ENCODE peak calls at places on chromosomes 6 and 20, in nine cellular contexts. S is sigmoid colon, E is spleen, L is body of pancreas, O is endothelial cell of umbilical vein, Y is A549, F is GM12878, C is ovary, I is esophagus muscularis mucosa. J is an unnamed sample.

GRCh38 chr6:20915626-20916025 is 381.4 kb downstream of the CDKAL1 start:
- DNase-seq in O (no peak), E (no peak), C (no peak), S (no peak), L (no peak), I (no peak), Y (no peak), F (no peak), J (no peak)

GRCh38 chr20:58112017-58112781 is 116.3 kb downstream of the ANKRD60 start:
- DNase-seq in O (no peak), F (peak; percentile 55), E (no peak), S (no peak), C (no peak), L (peak; percentile 7), Y (peak; percentile 53), I (peak; percentile 89), J (no peak)

GRCh38 chr20:53550590-53551187 is 43.0 kb downstream of the ZNF217 start:
- DNase-seq in Y (no peak), O (no peak), S (no peak), L (no peak), I (no peak), F (no peak), C (no peak), E (no peak), J (no peak)

GRCh38 chr6:44593539-44593944 is 206.0 kb downstream of the CDC5L start:
- DNase-seq in L (peak; percentile 34), Y (peak; percentile 28), C (no peak), I (no peak), F (peak; percentile 7), O (peak; percentile 54), E (no peak), S (no peak), J (no peak)

GRCh38 chr20:3681931-3682820 is at the start of gene ADAM33:
- DNase-seq in C (peak; percentile 71), E (no peak), O (no peak), F (no peak), S (peak; percentile 87), L (no peak), I (no peak), Y (no peak), J (no peak)

GRCh38 chr6:77010931-77011542 is 452.3 kb downstream of the HTR1B start:
- DNase-seq in E (peak; percentile 55), Y (no peak), S (no peak), C (no peak), O (no peak), I (no peak), L (no peak), F (no peak), J (no peak)

GRCh38 chr6:157323114-157323923 is at the start of gene TMEM242:
- DNase-seq in O (peak; percentile 98), C (peak; percentile 95), I (peak; percentile 97), F (peak; percentile 74), Y (peak; percentile 80), E (peak; percentile 96), S (peak; percentile 95), L (peak; percentile 94), J (no peak)

GRCh38 chr6:166592818-166593217 is 6.3 kb upstream of the RAMACL start:
- DNase-seq in F (no peak), S (no peak), C (no peak), E (no peak), L (no peak), O (no peak), Y (no peak), I (no peak), J (no peak)

GRCh38 chr20:5718896-5719595 is 31.2 kb upstream of the SHLD1 start:
- DNase-seq in F (no peak), E (no peak), O (no peak), Y (no peak), S (no peak), I (no peak), C (no peak), L (no peak), J (no peak)

GRCh38 chr6:44628347-44628746 is 240.8 kb downstream of the CDC5L start:
- DNase-seq in C (no peak), Y (no peak), O (no peak), E (no peak), S (no peak), F (no peak), I (no peak), L (no peak), J (no peak)

GRCh38 chr20:52204136-52204535 is 12.6 kb upstream of the ZFP64 start:
- DNase-seq in I (no peak), C (no peak), L (no peak), O (no peak), F (no peak), Y (no peak), E (no peak), S (no peak), J (no peak)

GRCh38 chr20:32091888-32092346 is 17.6 kb upstream of the TM9SF4 start:
- DNase-seq in E (peak; percentile 93), S (peak; percentile 78), Y (peak; percentile 63), I (no peak), L (peak; percentile 85), O (peak; percentile 78), C (peak; percentile 65), F (no peak), J (peak; percentile 18)

GRCh38 chr6:15425947-15426346 is 180.1 kb downstream of the JARID2 start:
- DNase-seq in O (no peak), E (no peak), C (no peak), F (no peak), I (no peak), Y (no peak), S (no peak), L (no peak), J (no peak)

DNA sequence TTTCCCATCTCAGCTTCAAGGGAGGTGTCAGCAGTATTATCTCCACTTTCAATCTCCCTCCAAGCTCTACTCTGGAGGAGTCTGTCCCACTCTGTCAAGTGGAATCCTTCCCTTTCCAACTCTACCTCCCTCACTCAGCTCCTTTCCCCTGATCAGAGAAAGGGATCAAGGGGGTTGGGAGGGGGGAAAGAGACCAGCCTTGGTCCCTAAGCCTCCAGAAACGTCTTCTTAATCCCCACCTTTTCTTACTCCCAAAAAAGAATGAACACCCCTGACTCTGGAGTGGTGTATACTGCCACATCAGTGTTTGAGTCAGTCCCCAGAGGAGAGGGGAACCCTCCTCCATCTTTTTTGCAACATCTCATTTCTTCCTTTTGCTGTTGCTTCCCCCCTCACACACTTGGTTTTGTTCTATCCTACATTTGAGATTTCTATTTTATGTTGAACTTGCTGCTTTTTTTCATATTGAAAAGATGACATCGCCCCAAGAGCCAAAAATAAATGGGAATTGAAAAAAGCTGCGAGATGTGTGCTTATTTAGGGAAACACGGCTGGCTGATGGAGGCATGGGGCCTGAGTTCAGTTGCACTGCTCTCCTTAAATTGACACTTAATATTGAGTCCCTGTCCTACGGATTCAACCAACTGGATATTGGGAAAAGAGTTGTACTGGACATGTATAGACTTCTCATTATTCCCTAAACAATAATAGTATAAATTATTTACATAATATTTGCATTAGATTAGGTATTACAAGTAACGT is 4.9 kb downstream of the TUBB start:
- DNase-seq in F (no peak), Y (no peak), C (no peak), O (no peak), S (no peak), L (no peak), E (peak; percentile 10), I (no peak), J (no peak)
- TF ChIP-seq POLR2A in F (no peak), Y (no peak), C (no peak), O (no peak), S (no peak), L (peak; percentile 8), E (no peak), I (no peak), J (no peak)

DNA sequence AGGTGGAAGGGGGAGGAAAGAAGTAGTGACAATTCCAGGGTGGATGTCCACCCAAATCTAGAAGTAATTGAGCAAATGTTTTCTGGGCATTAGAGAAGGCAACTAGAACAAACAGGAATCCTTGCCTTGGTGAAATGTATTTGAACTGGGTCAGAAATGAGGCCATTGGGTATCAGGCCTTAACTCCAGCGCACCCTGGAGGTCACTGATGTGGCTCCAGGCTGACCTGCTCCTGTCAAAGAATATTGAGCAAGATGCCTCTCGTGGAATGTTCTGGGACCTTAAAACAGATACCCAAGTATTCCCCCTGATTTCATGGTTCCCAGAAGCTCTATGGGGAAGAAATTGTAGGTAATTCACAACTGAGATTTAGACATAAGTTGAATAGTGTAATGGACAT is 6.9 kb downstream of the HLA-DPB1 start:
- DNase-seq in O (no peak), I (peak; percentile 50), E (no peak), Y (peak; percentile 24), S (no peak), C (no peak), F (no peak), L (peak; percentile 58), J (no peak)
- TF ChIP-seq CTCF in O (peak; percentile 48), I (peak; percentile 70), E (peak; percentile 71), Y (peak; percentile 39), S (peak; percentile 41), C (peak; percentile 8), F (peak; percentile 70), L (peak; percentile 30), J (peak; percentile 59)

GRCh38 chr20:63525968-63526367 is 5.4 kb downstream of the PPDPF start:
- DNase-seq in E (peak; percentile 67), L (no peak), Y (no peak), S (no peak), I (no peak), O (no peak), C (no peak), F (no peak), J (no peak)

GRCh38 chr20:63522091-63522868 is 1.7 kb downstream of the PPDPF start:
- DNase-seq in E (peak; percentile 73), Y (no peak), S (no peak), O (no peak), I (no peak), L (no peak), C (peak; percentile 38), F (no peak), J (no peak)

GRCh38 chr20:63527184-63527583 is 6.6 kb downstream of the PPDPF start:
- DNase-seq in F (no peak), S (no peak), L (no peak), I (no peak), O (no peak), C (no peak), E (no peak), Y (no peak), J (no peak)

GRCh38 chr20:63522981-63523611 is 2.5 kb downstream of the PPDPF start:
- DNase-seq in C (peak; percentile 45), E (peak; percentile 75), I (no peak), Y (no peak), L (no peak), O (no peak), F (no peak), S (no peak), J (no peak)

GRCh38 chr20:63525185-63525584 is 4.6 kb downstream of the PPDPF start:
- DNase-seq in F (no peak), C (no peak), Y (no peak), S (no peak), L (no peak), I (no peak), O (no peak), E (no peak), J (no peak)
- TF ChIP-seq POLR2A in F (no peak), C (no peak), Y (no peak), S (no peak), L (no peak), I (no peak), O (no peak), E (no peak), J (no peak)

DNA sequence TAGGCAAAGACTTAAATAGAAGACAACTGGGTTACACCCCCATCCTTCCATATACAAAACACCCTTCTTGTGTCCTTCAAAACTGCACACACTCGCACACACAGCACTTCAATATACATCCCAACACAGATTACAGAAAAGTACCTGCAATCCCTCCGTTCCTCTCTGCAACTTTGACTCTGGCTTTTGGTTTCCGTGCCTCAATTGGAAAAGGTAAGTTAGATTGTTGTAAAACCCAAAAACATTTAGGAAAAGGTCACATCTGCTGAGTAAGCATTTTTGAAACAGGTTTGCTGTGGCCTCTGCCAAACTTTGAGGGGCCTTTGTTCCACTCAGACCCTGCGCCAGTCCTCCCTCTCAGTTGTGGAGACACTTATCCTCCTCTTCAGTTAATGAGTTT is 4.2 kb downstream of the NKX2-4 start:
- DNase-seq in Y (no peak), I (no peak), O (no peak), F (no peak), S (no peak), E (no peak), C (no peak), L (no peak), J (no peak)
- TF ChIP-seq CTCF in Y (no peak), I (no peak), O (no peak), F (no peak), S (no peak), E (no peak), C (no peak), L (no peak), J (no peak)

J was measured in esophagus squamous epithelium.